ENCODE peak calls at places on chromosomes 7 and 10, in seven cellular contexts. C is heart left ventricle, Y is GM12878, H is ovary, L is A549, R is body of pancreas, U is HCT116. N is an unnamed sample. For H3K4me1, the result is how much of the 10 kb centered on the place peaks cover.

GRCh38 chr7:879093-879492 is 2.7 kb downstream of the GET4 start:
- DNase-seq in C (no peak), Y (no peak), H (no peak), L (no peak), R (peak), U (no peak), N (no peak)

GRCh38 chr7:2928256-2928612 is 84.1 kb upstream of the GNA12 start:
- DNase-seq in C (no peak), Y (no peak), H (peak), L (no peak), R (no peak), U (no peak), N (no peak)

GRCh38 chr7:113521468-113521867 is 397.3 kb downstream of the PPP1R3A start:
- DNase-seq in C (no peak), Y (no peak), H (no peak), L (no peak), R (no peak), U (no peak), N (no peak)

GRCh38 chr7:13017881-13018280 is 330.4 kb downstream of the ARL4A start:
- DNase-seq in C (no peak), Y (no peak), H (no peak), L (peak), R (no peak), U (peak), N (no peak)

GRCh38 chr7:151013356-151013727 is 11.0 kb downstream of the ATG9B start:
- DNase-seq in C (no peak), Y (no peak), H (no peak), L (no peak), R (no peak), U (no peak), N (no peak)

GRCh38 chr10:27908231-27908630 is 90.6 kb downstream of the ODAD2 start:
- DNase-seq in C (no peak), Y (no peak), H (no peak), L (no peak), R (no peak), U (no peak), N (no peak)

GRCh38 chr7:38932509-38933168 is 23.6 kb upstream of the VPS41 start:
- DNase-seq in C (peak), Y (peak), H (peak), L (peak), R (peak), U (peak), N (no peak)

GRCh38 chr7:6164491-6164890 is 107.9 kb downstream of the CYTH3 start:
- DNase-seq in C (peak), Y (no peak), H (no peak), L (peak), R (no peak), U (no peak), N (no peak)

GRCh38 chr7:70171369-70171768 is 573.1 kb downstream of the AUTS2 start:
- DNase-seq in C (no peak), Y (no peak), H (no peak), L (no peak), R (no peak), U (no peak), N (no peak)

GRCh38 chr10:100551231-100551630 is 15.5 kb downstream of the HIF1AN start:
- DNase-seq in C (no peak), Y (no peak), H (no peak), L (no peak), R (no peak), U (no peak), N (no peak)

GRCh38 chr7:44325811-44326241 is 432 bp upstream of the CAMK2B start:
- DNase-seq in C (no peak), Y (no peak), H (no peak), L (peak), R (no peak), U (no peak), N (no peak)

GRCh38 chr10:13276749-13277394 is 23.0 kb downstream of the PHYH start:
- DNase-seq in C (no peak), Y (no peak), H (no peak), L (peak), R (no peak), U (no peak), N (no peak)

GRCh38 chr10:119655566-119656001 is 4.4 kb downstream of the BAG3 start:
- DNase-seq in C (peak), Y (no peak), H (no peak), L (peak), R (no peak), U (no peak), N (peak)

GRCh38 chr10:42785759-42786158 is 3.2 kb downstream of the BMS1 start:
- DNase-seq in C (no peak), Y (no peak), H (no peak), L (no peak), R (no peak), U (no peak), N (no peak)

GRCh38 chr10:102596506-102596971 is 47.7 kb upstream of the TRIM8 start:
- DNase-seq in C (no peak), Y (no peak), H (no peak), L (peak), R (peak), U (peak), N (no peak)

GRCh38 chr10:79904671-79905321 is 44.1 kb downstream of the SFTPD start:
- DNase-seq in C (peak), Y (no peak), H (peak), L (peak), R (peak), U (peak), N (no peak)
- TF ChIP-seq POLR2A in C (no peak), Y (no peak), H (no peak), L (no peak), R (peak), U (no peak), N (no peak)

GRCh38 chr7:91355680-91356435 is 91.6 kb downstream of the FZD1 start:
- DNase-seq in C (no peak), Y (no peak), H (no peak), L (no peak), R (no peak), U (no peak), N (no peak)
- H3K4me1 ChIP-seq in C (under half), Y (under half), H (under half), L (under half), R (under half), U (under half), N (under half)

GRCh38 chr10:7708832-7709231 is 5.7 kb downstream of the ITIH2 start:
- DNase-seq in C (no peak), Y (no peak), H (no peak), L (no peak), R (no peak), U (no peak), N (no peak)

GRCh38 chr10:7706534-7707073 is 3.5 kb downstream of the ITIH2 start:
- DNase-seq in C (no peak), Y (no peak), H (no peak), L (no peak), R (no peak), U (no peak), N (no peak)

GRCh38 chr10:7705341-7705740 is 2.2 kb downstream of the ITIH2 start:
- DNase-seq in C (no peak), Y (no peak), H (no peak), L (no peak), R (no peak), U (no peak), N (no peak)

GRCh38 chr10:7707858-7708622 is 4.9 kb downstream of the ITIH2 start:
- DNase-seq in C (no peak), Y (no peak), H (no peak), L (no peak), R (no peak), U (no peak), N (no peak)

DNA sequence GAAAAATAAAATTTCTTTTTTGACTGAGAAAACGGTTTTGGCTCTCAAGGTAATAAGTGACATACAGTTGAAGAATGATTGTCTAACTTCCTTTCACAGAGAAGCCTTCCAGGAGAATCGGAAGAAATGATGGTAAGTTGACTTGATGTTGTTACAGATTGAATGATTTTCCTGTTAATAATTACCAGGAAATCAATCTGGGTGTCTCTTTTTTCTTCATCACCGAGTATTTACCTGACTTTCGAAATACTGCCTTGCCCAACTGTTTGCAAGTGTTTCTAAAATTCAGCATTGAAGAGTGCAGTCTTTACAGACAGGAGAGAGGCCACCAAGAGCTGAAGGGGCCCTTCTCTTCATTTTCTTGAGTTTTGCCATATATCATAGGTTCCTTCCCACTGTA is 4.0 kb downstream of the ITIH2 start:
- DNase-seq in C (no peak), Y (no peak), H (no peak), L (peak), R (no peak), U (no peak), N (no peak)
- TF ChIP-seq POLR2A in C (no peak), Y (no peak), H (no peak), L (no peak), R (no peak), U (no peak), N (no peak)

DNA sequence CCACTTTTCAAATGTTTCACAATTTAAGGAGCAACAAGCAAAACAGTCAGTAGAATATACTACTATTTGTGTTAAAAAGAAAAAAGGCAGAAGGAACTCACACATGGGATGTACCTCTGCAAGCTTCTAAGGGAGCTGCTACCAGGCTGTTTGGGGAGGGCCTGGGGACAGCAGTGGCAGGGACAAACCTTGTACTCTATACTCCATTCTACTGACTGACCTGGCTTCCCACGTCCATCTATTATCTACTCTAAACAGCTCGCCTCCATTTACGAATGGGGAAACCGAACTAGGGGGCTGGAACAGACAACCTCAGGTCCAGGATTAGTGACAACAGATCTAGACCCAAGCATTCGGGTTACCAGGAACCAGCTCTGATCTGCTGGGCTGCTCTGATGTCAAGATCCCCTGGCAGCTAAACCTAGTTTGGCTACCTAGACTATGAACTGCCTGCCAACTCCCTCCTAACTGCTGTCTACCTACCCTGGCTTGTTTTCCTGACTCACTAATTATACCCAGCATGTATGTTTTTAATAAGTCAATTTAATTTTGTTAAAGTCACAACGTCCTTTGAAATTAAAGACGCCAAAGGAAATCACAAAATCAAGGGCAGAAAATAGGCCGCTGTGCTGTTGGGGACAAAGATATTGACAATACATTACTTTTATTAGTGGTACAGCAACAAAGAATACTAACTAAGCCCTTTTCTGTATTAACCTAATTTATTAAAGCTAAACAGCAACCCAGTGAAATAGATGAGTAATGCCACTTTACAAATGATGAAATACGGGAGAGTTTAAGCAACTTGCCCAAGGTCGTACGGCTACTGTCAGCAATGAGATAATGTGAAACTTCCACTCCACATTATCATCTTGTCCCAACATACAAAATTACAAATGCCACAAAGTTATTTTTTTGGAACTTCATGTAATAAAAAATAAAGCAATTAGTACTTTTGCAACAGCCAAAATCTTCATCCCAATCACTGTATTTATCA is 5.3 kb downstream of the PSAP start:
- DNase-seq in C (no peak), Y (no peak), H (no peak), L (no peak), R (no peak), U (no peak), N (no peak)
- H3K4me1 ChIP-seq in C (half or more), Y (under half), H (under half), L (under half), R (half or more), U (under half), N (under half)

GRCh38 chr7:124930655-124931597 is 1.3 kb upstream of the POT1 start:
- DNase-seq in C (no peak), Y (no peak), H (no peak), L (no peak), R (no peak), U (no peak), N (no peak)

GRCh38 chr7:124930173-124930623 is 573 bp upstream of the POT1 start:
- DNase-seq in C (no peak), Y (no peak), H (no peak), L (no peak), R (no peak), U (no peak), N (no peak)

GRCh38 chr7:124924906-124925305 is 4.7 kb downstream of the POT1 start:
- DNase-seq in C (no peak), Y (no peak), H (no peak), L (no peak), R (no peak), U (no peak), N (no peak)

DNA sequence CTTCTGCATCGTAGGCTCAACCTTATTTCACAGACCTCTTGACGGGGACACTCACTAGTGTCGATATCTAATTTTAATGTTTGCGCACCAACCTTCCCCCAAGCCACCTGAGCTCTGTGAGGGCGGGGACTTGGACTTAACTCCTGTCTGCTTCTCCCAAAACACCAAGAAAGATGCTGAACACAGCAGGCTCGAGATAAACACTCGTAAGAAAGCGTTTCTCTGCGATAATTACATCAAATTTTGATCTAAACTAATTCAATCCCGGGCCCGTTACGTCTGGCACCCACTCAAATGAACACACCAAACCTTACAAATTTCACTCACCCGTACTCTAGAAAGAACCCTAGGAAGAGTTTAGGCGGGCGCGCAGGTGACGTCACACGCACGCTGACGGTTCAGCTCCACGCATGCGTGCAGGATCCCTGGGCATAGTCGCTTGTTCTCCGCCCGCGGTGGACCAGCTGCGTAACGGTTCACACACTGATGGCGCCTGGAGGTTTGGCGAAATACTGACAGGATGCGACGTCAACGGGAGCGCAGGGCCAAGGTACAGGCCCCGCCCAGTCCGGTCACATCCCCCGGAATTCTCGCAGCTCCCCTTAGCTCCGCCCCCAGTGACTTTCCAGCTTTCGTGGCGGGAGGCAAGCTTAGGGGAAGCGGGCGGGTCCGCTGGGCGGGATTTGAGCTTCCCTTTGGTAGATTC is at the start of gene POT1:
- DNase-seq in C (peak), Y (peak), H (peak), L (peak), R (peak), U (peak), N (peak)
- TF ChIP-seq POLR2A in C (no peak), Y (peak), H (peak), L (peak), R (no peak), U (peak), N (no peak)

DNA sequence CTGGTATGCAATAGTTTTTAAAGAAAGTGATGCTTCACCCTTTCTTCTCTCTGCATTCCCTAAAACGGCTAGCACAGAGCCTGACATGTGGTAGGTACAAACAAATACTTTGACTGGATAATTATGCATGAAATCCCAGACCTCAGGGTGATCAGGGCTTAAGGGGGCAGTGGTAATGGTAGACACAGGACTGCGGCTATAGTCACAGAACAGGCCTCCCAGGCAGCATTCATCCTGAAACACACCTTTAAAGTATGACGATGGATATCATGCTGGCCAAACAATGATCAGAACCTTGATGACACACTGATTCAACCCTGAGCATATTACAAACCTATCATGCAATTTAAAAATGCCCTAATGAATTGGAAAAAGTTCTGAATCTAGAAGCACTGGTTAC is 110.8 kb downstream of the PIP4K2A start:
- DNase-seq in C (no peak), Y (no peak), H (no peak), L (no peak), R (no peak), U (no peak), N (no peak)
- H3K4me1 ChIP-seq in C (under half), Y (half or more), H (under half), L (under half), R (under half), U (under half), N (under half)

GRCh38 chr10:6178581-6178980 is 24.2 kb upstream of the PFKFB3 start:
- DNase-seq in C (no peak), Y (no peak), H (no peak), L (no peak), R (no peak), U (no peak), N (no peak)
- TF ChIP-seq POLR2A in C (no peak), Y (no peak), H (no peak), L (no peak), R (no peak), U (no peak), N (no peak)

DNA sequence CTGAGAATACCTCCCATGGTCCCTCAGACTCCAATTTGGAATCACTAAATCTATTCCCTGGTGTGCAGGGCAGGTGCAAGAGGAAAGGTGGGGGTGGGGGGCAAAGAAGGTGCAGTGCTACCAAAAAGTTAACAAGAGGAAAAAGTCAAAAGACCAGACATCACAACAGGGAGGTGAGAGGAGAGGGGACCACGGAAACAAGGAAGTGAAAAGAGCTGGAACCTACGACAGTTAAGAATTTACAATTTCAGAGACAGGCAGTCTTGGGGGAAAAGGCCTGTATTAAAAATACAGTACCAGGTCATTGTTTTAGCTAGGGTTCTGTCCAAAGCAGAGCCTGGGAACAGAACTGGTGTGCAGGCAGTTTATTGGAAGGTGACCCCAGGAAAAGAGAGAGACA is 14.6 kb downstream of the ITGB1 start:
- DNase-seq in C (no peak), Y (no peak), H (no peak), L (no peak), R (no peak), U (no peak), N (no peak)
- H3K4me1 ChIP-seq in C (half or more), Y (under half), H (under half), L (half or more), R (half or more), U (under half), N (under half)

N was measured in Peyer's patch.